ENCODE peak calls at places on chromosome 9, in six cellular contexts. E is right atrium auricular region, K is GM23338, M is endothelial cell, O is tibial artery, W is progenitor cell of endocrine pancreas. V is an unnamed sample.
A peak's percentile ranks its signal among the peaks of the same experiment; 100 is the strongest.

GRCh38 chr9:136543830-136544548 is 1.9 kb downstream of the NOTCH1 start:
- DNase-seq in W (peak; percentile 43), E (peak; percentile 73), M (no peak), O (no peak), K (no peak), V (no peak)

GRCh38 chr9:1173986-1174385 is 123.8 kb downstream of the DMRT2 start:
- DNase-seq in E (no peak), M (no peak), W (no peak), K (no peak), O (no peak), V (no peak)

GRCh38 chr9:135906291-135907005 is 898 bp downstream of the CAMSAP1 start:
- DNase-seq in W (peak; percentile 25), E (no peak), K (no peak), O (no peak), M (peak; percentile 30), V (peak; percentile 48)

GRCh38 chr9:69898714-69899209 is 78.1 kb downstream of the CFAP95 start:
- DNase-seq in E (no peak), O (no peak), M (no peak), W (no peak), K (no peak), V (no peak)

GRCh38 chr9:129619787-129620668 is 873 bp downstream of the C9orf50 start:
- DNase-seq in K (peak; percentile 69), O (no peak), M (no peak), E (no peak), W (peak; percentile 56), V (peak; percentile 58)

GRCh38 chr9:21657966-21658667 is 144.3 kb upstream of the MTAP start:
- DNase-seq in M (no peak), K (no peak), O (no peak), W (no peak), E (no peak), V (no peak)

GRCh38 chr9:124341455-124342170 is 73.6 kb downstream of the PSMB7 start:
- DNase-seq in E (no peak), O (no peak), M (no peak), W (no peak), K (no peak), V (peak; percentile 8)

GRCh38 chr9:1514733-1515363 is 464.7 kb downstream of the DMRT2 start:
- DNase-seq in O (no peak), M (no peak), K (no peak), E (no peak), W (no peak), V (no peak)

GRCh38 chr9:127968046-127968445 is 12.7 kb downstream of the EEIG1 start:
- DNase-seq in M (no peak), E (no peak), W (no peak), O (no peak), K (no peak), V (no peak)

GRCh38 chr9:93579711-93580516 is 3.5 kb downstream of the PHF2 start:
- DNase-seq in O (peak; percentile 62), M (no peak), K (no peak), W (no peak), E (peak; percentile 56), V (no peak)

GRCh38 chr9:105070176-105070575 is 142.2 kb upstream of the ABCA1 start:
- DNase-seq in K (no peak), E (no peak), W (no peak), O (no peak), M (no peak), V (no peak)

GRCh38 chr9:108963459-108964143 is 29.4 kb downstream of the ABITRAM start:
- DNase-seq in K (no peak), O (no peak), E (no peak), W (no peak), M (no peak), V (no peak)

GRCh38 chr9:134644715-134645606 is 3.4 kb downstream of the COL5A1 start:
- DNase-seq in O (peak; percentile 93), K (no peak), E (peak; percentile 92), W (no peak), M (no peak), V (no peak)

GRCh38 chr9:122103985-122104384 is 10.9 kb upstream of the TTLL11 start:
- DNase-seq in O (no peak), W (no peak), E (no peak), K (no peak), M (no peak), V (no peak)

GRCh38 chr9:77783518-77783917 is 135.4 kb upstream of the GNA14 start:
- DNase-seq in E (no peak), O (no peak), M (no peak), K (no peak), W (no peak), V (no peak)

GRCh38 chr9:13064676-13065075 is 214.8 kb downstream of the MPDZ start:
- DNase-seq in K (peak; percentile 27), M (no peak), O (no peak), E (no peak), W (no peak), V (no peak)

GRCh38 chr9:112308576-112308975 is 24.8 kb downstream of the PTBP3 start:
- DNase-seq in M (no peak), K (peak; percentile 43), W (no peak), O (no peak), E (no peak), V (no peak)

GRCh38 chr9:15349892-15350761 is 43.1 kb upstream of the TTC39B start:
- DNase-seq in K (no peak), O (no peak), E (no peak), M (no peak), W (no peak), V (no peak)

GRCh38 chr9:117887941-117888340 is 183.7 kb downstream of the TLR4 start:
- DNase-seq in E (no peak), O (no peak), W (no peak), K (no peak), M (no peak), V (no peak)

GRCh38 chr9:138043061-138043410 is 165.5 kb downstream of the CACNA1B start:
- DNase-seq in W (no peak), K (no peak), E (no peak), O (peak; percentile 33), M (no peak), V (no peak)
- TF ChIP-seq CTCF in W (no peak), K (no peak), E (no peak), O (no peak), M (no peak), V (no peak)

DNA sequence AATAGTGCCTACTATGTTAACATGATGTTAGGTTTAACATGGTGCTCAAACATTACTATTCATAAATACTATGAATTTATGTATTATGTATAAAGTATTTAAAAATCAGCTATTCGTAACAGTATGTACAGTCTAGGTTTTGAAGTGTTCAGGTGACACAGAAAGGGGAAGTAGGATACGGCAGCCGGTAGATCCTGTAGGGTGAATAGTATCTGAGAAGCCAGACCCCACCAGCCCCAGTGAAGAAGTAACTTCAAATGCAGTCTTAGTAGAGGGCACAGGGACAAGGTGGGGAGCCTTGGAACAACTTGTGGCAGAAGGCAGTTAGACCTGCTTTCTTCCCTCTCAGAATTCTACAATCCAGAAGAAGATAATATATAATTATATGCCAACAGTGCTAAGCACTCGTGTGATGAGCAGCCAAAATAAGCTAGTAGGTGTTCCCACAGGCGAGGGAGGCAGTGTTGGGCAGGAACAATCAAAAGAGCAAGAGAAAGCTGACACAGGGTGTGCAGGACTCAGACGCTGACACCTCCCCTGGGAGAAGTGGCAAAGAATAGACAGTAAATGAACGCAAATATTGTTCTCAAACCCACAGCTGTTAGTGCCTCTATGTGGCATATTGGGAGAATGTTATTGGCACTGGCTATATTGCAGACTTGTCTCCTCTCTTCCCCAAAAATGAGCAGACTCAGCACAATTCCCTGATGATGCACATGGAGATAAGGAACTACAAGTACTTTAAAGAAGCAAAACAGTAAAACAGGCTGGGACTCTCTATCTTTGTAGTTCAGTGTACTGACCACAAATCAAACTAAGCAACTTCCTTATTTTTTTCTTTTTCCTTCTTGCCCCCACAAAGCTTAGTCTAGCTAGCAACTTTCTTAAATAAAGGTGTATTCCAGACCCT is 4.6 kb downstream of the ZNF367 start:
- DNase-seq in M (no peak), K (no peak), O (no peak), E (no peak), W (no peak), V (peak; percentile 47)
- TF ChIP-seq CTCF in M (no peak), K (no peak), O (no peak), E (no peak), W (no peak), V (no peak)

GRCh38 chr9:25742241-25742640 is 64.0 kb upstream of the TUSC1 start:
- DNase-seq in E (no peak), M (no peak), K (no peak), O (no peak), W (no peak), V (no peak)
- TF ChIP-seq CTCF in E (no peak), M (no peak), K (no peak), O (no peak), W (no peak), V (no peak)

GRCh38 chr9:131273146-131273545 is 3.2 kb downstream of the FAM78A start:
- DNase-seq in E (no peak), W (no peak), M (no peak), K (no peak), O (no peak), V (no peak)
- TF ChIP-seq CTCF in E (peak; percentile 16), W (no peak), M (no peak), K (no peak), O (no peak), V (no peak)

GRCh38 chr9:23153058-23153457 is 673.0 kb downstream of the ELAVL2 start:
- DNase-seq in K (peak; percentile 36), W (no peak), E (no peak), M (no peak), O (no peak), V (no peak)
- TF ChIP-seq CTCF in K (peak; percentile 37), W (peak; percentile 16), E (no peak), M (no peak), O (no peak), V (no peak)

GRCh38 chr9:36489453-36489852 is 83.2 kb upstream of the MELK start:
- DNase-seq in W (no peak), E (no peak), M (no peak), O (no peak), K (peak; percentile 54), V (no peak)

GRCh38 chr9:36486933-36487481 is 85.7 kb upstream of the MELK start:
- DNase-seq in E (peak; percentile 61), M (peak; percentile 66), K (peak; percentile 60), W (peak; percentile 46), O (peak; percentile 72), V (peak; percentile 66)

GRCh38 chr9:36488322-36488838 is 84.3 kb upstream of the MELK start:
- DNase-seq in O (no peak), W (no peak), E (no peak), K (peak; percentile 35), M (no peak), V (no peak)

GRCh38 chr9:36486454-36486932 is 86.2 kb upstream of the MELK start:
- DNase-seq in K (peak; percentile 24), O (peak; percentile 67), E (no peak), M (peak; percentile 18), W (no peak), V (peak; percentile 26)

GRCh38 chr9:36487482-36488321 is 85.0 kb upstream of the MELK start:
- DNase-seq in O (peak; percentile 96), M (peak; percentile 90), W (peak; percentile 83), K (peak; percentile 94), E (peak; percentile 84), V (peak; percentile 92)
- TF ChIP-seq CTCF in O (peak; percentile 24), M (no peak), W (peak; percentile 12), K (no peak), E (peak; percentile 14), V (no peak)

GRCh38 chr9:38334234-38334633 is 58.3 kb upstream of the ALDH1B1 start:
- DNase-seq in E (no peak), M (no peak), K (peak; percentile 72), W (no peak), O (no peak), V (no peak)
- TF ChIP-seq CTCF in E (no peak), M (peak; percentile 35), K (peak; percentile 84), W (peak; percentile 65), O (peak; percentile 12), V (peak; percentile 44)

V was measured in glutamatergic neuron.